ENCODE peak calls at places on chromosomes 6 and 20, in five cellular contexts. J is fibroblast of pulmonary artery, B is left lung, Q is DMS 273 treated with DMSO at 0.1 percent for 48 hours, H is left cardiac atrium. L is an unnamed sample.

GRCh38 chr6:90502381-90502780 is 84.5 kb downstream of the MAP3K7 start:
- DNase-seq in H (no peak), B (no peak), J (no peak), Q (no peak), L (no peak)

GRCh38 chr6:87334683-87335082 is 5.6 kb upstream of the GJB7 start:
- DNase-seq in J (peak), B (no peak), Q (no peak), H (no peak), L (no peak)

GRCh38 chr6:169069361-169069760 is 184.3 kb downstream of the THBS2 start:
- DNase-seq in H (no peak), B (no peak), J (no peak), Q (no peak), L (no peak)

GRCh38 chr6:89297695-89298351 is 17.3 kb downstream of the GABRR2 start:
- DNase-seq in H (peak), Q (peak), B (no peak), J (peak), L (no peak)

GRCh38 chr6:166688286-166688685 is 61.2 kb upstream of the RPS6KA2 start:
- DNase-seq in H (no peak), Q (no peak), J (no peak), B (no peak), L (no peak)

GRCh38 chr6:18742406-18742805 is 355.3 kb downstream of the RNF144B start:
- DNase-seq in B (no peak), J (peak), Q (no peak), H (no peak), L (no peak)

GRCh38 chr6:131937703-131938631 is 13.2 kb downstream of the CCN2 start:
- DNase-seq in Q (no peak), B (no peak), H (no peak), J (peak), L (peak)

GRCh38 chr6:147141690-147142308 is 62.4 kb upstream of the STXBP5 start:
- DNase-seq in H (no peak), Q (no peak), J (peak), B (no peak), L (peak)

GRCh38 chr6:30942338-30943060 is 1.7 kb downstream of the MUCL3 start:
- DNase-seq in H (peak), B (peak), Q (peak), J (peak), L (no peak)

GRCh38 chr20:17969276-17969883 is 562 bp downstream of the MGME1 start:
- DNase-seq in B (no peak), H (no peak), Q (no peak), J (peak), L (no peak)

GRCh38 chr20:41050361-41051019 is 21.9 kb downstream of the TOP1 start:
- DNase-seq in J (peak), B (no peak), H (no peak), Q (no peak), L (no peak)

GRCh38 chr20:62953839-62954703 is 1.6 kb downstream of the SLC17A9 start:
- DNase-seq in J (peak), B (peak), Q (no peak), H (peak), L (peak)

GRCh38 chr6:31180500-31180899 is 10.0 kb upstream of the POU5F1 start:
- DNase-seq in J (peak), Q (no peak), B (peak), H (peak), L (no peak)

GRCh38 chr20:57576002-57576401 is 15.1 kb downstream of the PCK1 start:
- DNase-seq in J (no peak), H (no peak), Q (no peak), B (no peak), L (no peak)

GRCh38 chr6:3427740-3428085 is 29.1 kb downstream of the SLC22A23 start:
- DNase-seq in H (peak), Q (no peak), B (no peak), J (no peak), L (no peak)

GRCh38 chr6:53718597-53719460 is 53.3 kb upstream of the KLHL31 start:
- DNase-seq in Q (peak), H (no peak), B (no peak), J (peak), L (peak)